ENCODE peak calls at places on chromosomes 3 and 15, in seven cellular contexts. One of them, this sample, is unnamed.

GRCh38 chr3:124558898-124559649 is 171.2 kb upstream of the UMPS start:
- DNase-seq in cardiac fibroblast: peak; percentile 97
- DNase-seq in NCI-H1092: peak; percentile 58
- DNase-seq in HL-60: no peak
- DNase-seq in A673: peak; percentile 98
- DNase-seq in HTR-8/SVneo: peak; percentile 83
- DNase-seq in NCI-H774: no peak
- DNase-seq in this sample: peak; percentile 58

GRCh38 chr15:91345761-91346160 is 245.7 kb downstream of the SV2B start:
- DNase-seq in cardiac fibroblast: no peak
- DNase-seq in NCI-H1092: no peak
- DNase-seq in HL-60: no peak
- DNase-seq in A673: no peak
- DNase-seq in HTR-8/SVneo: no peak
- DNase-seq in NCI-H774: no peak
- DNase-seq in this sample: no peak

GRCh38 chr3:9622438-9622837 is 26.9 kb upstream of the MTMR14 start:
- DNase-seq in cardiac fibroblast: no peak
- DNase-seq in NCI-H1092: no peak
- DNase-seq in HL-60: no peak
- DNase-seq in A673: no peak
- DNase-seq in HTR-8/SVneo: no peak
- DNase-seq in NCI-H774: no peak
- DNase-seq in this sample: peak; percentile 43

GRCh38 chr3:112811150-112811884 is 35.3 kb downstream of the CD200R1L start:
- DNase-seq in cardiac fibroblast: peak; percentile 99
- DNase-seq in NCI-H1092: no peak
- DNase-seq in HL-60: no peak
- DNase-seq in A673: no peak
- DNase-seq in HTR-8/SVneo: peak; percentile 30
- DNase-seq in NCI-H774: no peak
- DNase-seq in this sample: no peak

GRCh38 chr15:101615414-101615985 is 36.7 kb downstream of the TM2D3 start:
- DNase-seq in cardiac fibroblast: peak; percentile 27
- DNase-seq in NCI-H1092: no peak
- DNase-seq in HL-60: no peak
- DNase-seq in A673: no peak
- DNase-seq in HTR-8/SVneo: no peak
- DNase-seq in NCI-H774: no peak
- DNase-seq in this sample: no peak

GRCh38 chr3:170470063-170471006 is 51.7 kb downstream of the CLDN11 start:
- DNase-seq in cardiac fibroblast: peak; percentile 21
- DNase-seq in NCI-H1092: peak; percentile 31
- DNase-seq in HL-60: no peak
- DNase-seq in A673: no peak
- DNase-seq in HTR-8/SVneo: no peak
- DNase-seq in NCI-H774: peak; percentile 68
- DNase-seq in this sample: peak; percentile 13

GRCh38 chr15:50145451-50145872 is 26.4 kb upstream of the ATP8B4 start:
- DNase-seq in cardiac fibroblast: peak; percentile 88
- DNase-seq in NCI-H1092: peak; percentile 70
- DNase-seq in HL-60: peak; percentile 49
- DNase-seq in A673: peak; percentile 86
- DNase-seq in HTR-8/SVneo: peak; percentile 60
- DNase-seq in NCI-H774: peak; percentile 71
- DNase-seq in this sample: peak; percentile 88

GRCh38 chr3:153026026-153026425 is 136.0 kb upstream of the RAP2B start:
- DNase-seq in cardiac fibroblast: peak; percentile 68
- DNase-seq in NCI-H1092: no peak
- DNase-seq in HL-60: no peak
- DNase-seq in A673: peak; percentile 62
- DNase-seq in HTR-8/SVneo: peak; percentile 17
- DNase-seq in NCI-H774: peak; percentile 19
- DNase-seq in this sample: peak; percentile 68